ENCODE peak calls at places on chromosomes 3 and 15, in four cellular contexts. One of them, this sample, is unnamed.

GRCh38 chr3:134486577-134487041 is 752 bp downstream of the CEP63 start:
- DNase-seq in neural progenitor cell: no peak
- DNase-seq in fibroblast of lung: peak; percentile 43
- DNase-seq in IMR-90: peak; percentile 58
- DNase-seq in this sample: peak; percentile 71

GRCh38 chr3:183161552-183162345 is 785 bp downstream of the LAMP3 start:
- DNase-seq in neural progenitor cell: peak; percentile 77
- DNase-seq in fibroblast of lung: peak; percentile 54
- DNase-seq in IMR-90: no peak
- DNase-seq in this sample: peak; percentile 97

GRCh38 chr3:68290333-68290732 is 635.9 kb upstream of the SUCLG2 start:
- DNase-seq in neural progenitor cell: no peak
- DNase-seq in fibroblast of lung: no peak
- DNase-seq in IMR-90: no peak
- DNase-seq in this sample: no peak

GRCh38 chr3:187828571-187829452 is 83.5 kb upstream of the BCL6 start:
- DNase-seq in neural progenitor cell: no peak
- DNase-seq in fibroblast of lung: no peak
- DNase-seq in IMR-90: no peak
- DNase-seq in this sample: peak; percentile 78

GRCh38 chr3:49013738-49014660 is 4.4 kb downstream of the DALRD3 start:
- DNase-seq in neural progenitor cell: no peak
- DNase-seq in fibroblast of lung: no peak
- DNase-seq in IMR-90: no peak
- DNase-seq in this sample: peak; percentile 90

GRCh38 chr3:183825380-183826161 is at the start of gene MAP6D1:
- DNase-seq in neural progenitor cell: peak; percentile 90
- DNase-seq in fibroblast of lung: peak; percentile 49
- DNase-seq in IMR-90: peak; percentile 46
- DNase-seq in this sample: peak; percentile 94

GRCh38 chr3:36408146-36408545 is 27.8 kb downstream of the STAC start:
- DNase-seq in neural progenitor cell: peak; percentile 27
- DNase-seq in fibroblast of lung: no peak
- DNase-seq in IMR-90: no peak
- DNase-seq in this sample: peak; percentile 43

GRCh38 chr15:66566963-66567531 is 1.2 kb upstream of the LCTL start:
- DNase-seq in neural progenitor cell: peak; percentile 93
- DNase-seq in fibroblast of lung: peak; percentile 73
- DNase-seq in IMR-90: peak; percentile 76
- DNase-seq in this sample: peak; percentile 85

GRCh38 chr15:68442041-68442440 is 10.1 kb upstream of the ITGA11 start:
- DNase-seq in neural progenitor cell: no peak
- DNase-seq in fibroblast of lung: peak; percentile 33
- DNase-seq in IMR-90: peak; percentile 45
- DNase-seq in this sample: no peak

GRCh38 chr3:154971341-154971740 is 108.8 kb upstream of the MME start:
- DNase-seq in neural progenitor cell: no peak
- DNase-seq in fibroblast of lung: peak; percentile 52
- DNase-seq in IMR-90: peak; percentile 17
- DNase-seq in this sample: no peak

GRCh38 chr3:1726741-1727140 is 371.9 kb upstream of the CNTN4 start:
- DNase-seq in neural progenitor cell: no peak
- DNase-seq in fibroblast of lung: no peak
- DNase-seq in IMR-90: no peak
- DNase-seq in this sample: no peak

DNA sequence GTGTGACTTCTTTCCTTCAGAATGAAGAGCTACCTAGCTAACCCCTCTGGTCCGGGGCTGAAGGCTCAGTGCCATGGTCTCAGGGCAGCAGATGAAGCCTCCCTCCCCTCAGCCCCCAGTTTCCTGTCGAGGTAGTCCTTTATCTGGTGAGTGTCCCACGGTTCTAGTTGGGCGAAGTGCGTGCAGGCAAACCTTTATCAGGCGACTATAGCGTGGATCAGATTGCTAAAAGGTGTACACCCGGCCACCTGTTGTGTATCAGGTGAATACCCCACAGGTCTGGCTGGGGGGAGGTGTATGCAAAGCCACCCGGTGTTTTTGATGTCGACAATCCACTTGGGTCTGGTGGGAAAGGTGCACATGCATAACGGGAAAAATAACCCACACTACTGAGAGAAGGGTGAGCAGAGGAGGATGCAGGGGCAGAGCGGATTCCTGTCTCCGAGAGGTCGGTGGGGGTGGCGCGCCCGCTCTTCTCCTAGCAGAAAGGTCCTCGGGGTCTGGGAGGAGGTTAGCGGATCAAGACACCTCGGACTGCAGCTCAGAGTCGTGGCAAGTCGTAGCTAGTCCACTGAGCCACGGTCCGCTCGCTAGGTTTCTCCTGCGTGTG is 529 bp downstream of the SLC12A6 start:
- DNase-seq in neural progenitor cell: peak; percentile 16
- DNase-seq in fibroblast of lung: no peak
- DNase-seq in IMR-90: no peak
- DNase-seq in this sample: no peak
- H3K9ac ChIP-seq in neural progenitor cell: peak overlapping the region; percentile 67
- H3K9ac ChIP-seq in fibroblast of lung: peak overlapping the region; percentile 77
- H3K9ac ChIP-seq in IMR-90: peak overlapping the region; percentile 65
- H3K9ac ChIP-seq in this sample: peak overlapping the region; percentile 71

DNA sequence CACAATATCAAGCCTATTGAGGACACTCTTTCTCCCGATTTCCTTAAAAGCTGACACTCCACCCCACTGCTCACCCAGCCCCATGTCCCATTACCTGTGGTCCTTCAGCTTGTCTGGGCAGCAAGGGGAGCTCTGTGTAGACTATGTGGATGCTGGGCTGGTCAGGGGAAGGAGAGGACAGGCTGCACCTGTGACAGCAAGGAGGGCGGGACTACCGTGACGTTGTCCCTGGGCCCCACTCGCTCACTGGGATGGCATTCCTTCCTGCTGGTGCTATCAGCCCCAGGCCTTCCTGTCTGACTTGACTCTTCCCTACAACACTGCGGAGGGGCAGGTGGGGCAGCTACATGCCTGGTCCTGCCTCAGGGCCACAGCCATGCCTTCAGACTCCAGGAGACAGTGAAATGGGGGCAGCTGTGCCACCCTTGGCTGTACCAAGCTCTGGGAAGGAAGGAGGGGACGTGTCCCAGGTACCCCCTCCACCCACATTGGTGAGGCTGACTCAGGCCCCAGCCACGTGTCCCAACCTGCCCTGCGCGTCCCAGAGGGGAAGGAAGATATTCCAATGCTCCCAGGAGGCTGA is at the start of gene TMEM40:
- DNase-seq in neural progenitor cell: no peak
- DNase-seq in fibroblast of lung: no peak
- DNase-seq in IMR-90: no peak
- DNase-seq in this sample: no peak
- H2AFZ ChIP-seq in neural progenitor cell: peak within 1 kb of the TSS; percentile 82
- H2AFZ ChIP-seq in fibroblast of lung: peak within 1 kb of the TSS; percentile 86
- H2AFZ ChIP-seq in IMR-90: peak within 1 kb of the TSS; percentile 88
- H2AFZ ChIP-seq in this sample: peak within 1 kb of the TSS; percentile 67

GRCh38 chr3:44831241-44831640 is 30.5 kb upstream of the TMEM42 start:
- DNase-seq in neural progenitor cell: no peak
- DNase-seq in fibroblast of lung: no peak
- DNase-seq in IMR-90: no peak
- DNase-seq in this sample: no peak
- H3K36me3 ChIP-seq in neural progenitor cell: peaks cover 34% of the 10 kb centered on the region
- H3K36me3 ChIP-seq in fibroblast of lung: peaks cover 3% of the 10 kb centered on the region
- H3K36me3 ChIP-seq in IMR-90: peaks cover 6% of the 10 kb centered on the region
- H3K36me3 ChIP-seq in this sample: peaks cover 72% of the 10 kb centered on the region

DNA sequence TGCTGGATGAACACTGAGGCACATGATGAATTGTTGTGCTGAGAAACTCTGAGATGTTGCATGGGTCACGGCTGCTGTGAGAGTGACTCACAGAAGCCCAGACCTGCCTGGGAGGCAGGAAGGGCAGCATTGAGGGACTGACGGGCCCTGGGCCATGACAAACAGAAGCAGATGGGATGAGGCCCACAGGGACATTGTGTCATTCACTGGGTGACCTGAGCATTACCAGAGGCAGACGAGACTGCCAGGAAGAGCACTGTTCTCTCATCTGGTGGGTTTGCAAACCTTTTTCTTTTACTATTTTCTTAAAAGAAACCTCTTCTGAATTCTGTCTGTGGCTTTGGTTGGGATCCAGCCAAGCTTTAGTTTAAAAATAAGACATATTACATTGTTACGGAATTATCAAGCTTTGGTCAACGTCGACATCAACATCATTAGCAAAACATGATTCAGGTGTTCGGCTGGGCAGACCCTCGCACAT is 67.8 kb downstream of the BDH1 start:
- DNase-seq in neural progenitor cell: no peak
- DNase-seq in fibroblast of lung: peak; percentile 82
- DNase-seq in IMR-90: peak; percentile 94
- DNase-seq in this sample: no peak
- H3K9ac ChIP-seq in neural progenitor cell: no peak overlapping the region
- H3K9ac ChIP-seq in fibroblast of lung: no peak overlapping the region
- H3K9ac ChIP-seq in IMR-90: no peak overlapping the region
- H3K9ac ChIP-seq in this sample: no peak overlapping the region

GRCh38 chr3:114294940-114295480 is 1.2 kb downstream of the TIGIT start:
- DNase-seq in neural progenitor cell: no peak
- DNase-seq in fibroblast of lung: no peak
- DNase-seq in IMR-90: no peak
- DNase-seq in this sample: no peak

GRCh38 chr3:114299421-114299820 is 5.6 kb downstream of the TIGIT start:
- DNase-seq in neural progenitor cell: peak; percentile 52
- DNase-seq in fibroblast of lung: no peak
- DNase-seq in IMR-90: no peak
- DNase-seq in this sample: peak; percentile 86

DNA sequence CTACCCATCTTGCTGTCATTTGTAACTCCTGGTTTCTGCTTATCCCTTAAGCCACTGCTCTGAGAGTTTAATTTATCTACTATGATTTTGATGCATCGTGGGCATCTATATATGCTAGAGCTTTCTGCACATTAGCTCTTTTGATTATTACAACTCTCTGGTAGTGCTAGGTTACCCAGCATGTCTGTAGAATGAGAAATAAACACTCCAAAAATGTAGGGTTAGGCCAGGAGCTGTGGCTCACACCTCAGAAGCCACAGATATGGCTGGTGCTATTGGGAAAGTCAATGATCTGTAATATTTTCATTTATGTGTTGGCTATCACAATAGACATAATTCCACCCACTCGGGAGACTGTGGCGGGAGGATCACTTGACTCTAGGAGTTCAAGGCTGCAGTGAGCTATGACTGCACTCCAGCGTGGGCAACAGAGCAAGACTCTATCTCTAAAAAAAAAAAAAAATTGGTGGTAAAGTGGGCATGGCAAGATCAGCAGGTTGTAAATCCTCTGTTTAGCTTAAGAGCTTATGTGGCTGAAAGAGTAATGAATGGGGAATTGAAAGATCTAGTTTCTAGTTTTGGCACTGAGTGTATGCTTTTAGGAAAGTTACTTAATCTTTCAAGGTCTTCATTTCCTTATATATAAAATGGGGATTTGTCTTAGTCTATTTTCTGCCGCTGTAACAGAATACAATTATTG is 6.2 kb downstream of the TIGIT start:
- DNase-seq in neural progenitor cell: no peak
- DNase-seq in fibroblast of lung: no peak
- DNase-seq in IMR-90: no peak
- DNase-seq in this sample: no peak
- H2AFZ ChIP-seq in neural progenitor cell: no peak overlapping the region
- H2AFZ ChIP-seq in fibroblast of lung: no peak overlapping the region
- H2AFZ ChIP-seq in IMR-90: no peak overlapping the region
- H2AFZ ChIP-seq in this sample: no peak overlapping the region

DNA sequence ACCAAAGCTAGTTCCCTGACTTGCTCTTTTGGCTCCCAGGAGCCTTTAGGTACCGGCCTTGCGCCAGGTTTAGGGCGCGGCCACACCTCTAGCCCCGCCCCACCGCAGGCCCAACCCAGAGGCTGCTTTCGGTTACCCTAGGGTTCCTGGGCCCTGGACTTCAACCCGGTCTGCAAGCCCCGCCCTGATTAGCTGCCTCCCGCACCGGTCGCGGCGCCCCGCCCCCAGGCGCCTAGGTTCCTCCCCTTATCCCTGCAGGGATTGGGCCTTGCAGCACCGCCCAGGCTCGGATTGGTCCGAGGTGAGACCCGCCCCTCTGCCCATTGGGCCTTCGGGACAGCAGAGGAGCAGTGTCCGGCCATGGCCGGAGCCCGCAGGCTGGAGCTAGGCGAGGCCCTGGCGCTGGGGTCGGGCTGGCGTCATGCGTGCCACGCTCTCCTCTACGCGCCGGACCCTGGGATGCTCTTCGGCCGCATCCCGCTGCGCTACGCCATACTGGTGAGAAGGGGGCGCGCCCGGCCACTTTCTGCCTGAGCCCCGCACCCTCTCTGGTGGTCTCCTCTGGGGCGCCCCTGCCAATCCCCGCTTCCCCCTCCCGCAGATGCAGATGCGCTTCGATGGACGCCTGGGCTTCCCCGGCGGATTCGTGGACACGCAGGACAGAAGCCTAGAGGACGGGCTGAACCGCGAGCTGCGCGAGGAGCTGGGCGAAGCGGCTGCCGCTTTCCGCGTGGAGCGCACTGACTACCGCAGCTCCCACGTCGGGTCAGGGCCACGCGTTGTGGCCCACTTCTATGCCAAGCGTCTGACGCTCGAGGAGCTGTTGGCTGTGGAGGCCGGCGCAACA is at the start of gene NUDT16:
- DNase-seq in neural progenitor cell: peak; percentile 100
- DNase-seq in fibroblast of lung: peak; percentile 99
- DNase-seq in IMR-90: peak; percentile 98
- DNase-seq in this sample: peak; percentile 96
- H3K36me3 ChIP-seq in neural progenitor cell: no peaks in the 10 kb centered on the region
- H3K36me3 ChIP-seq in fibroblast of lung: no peaks in the 10 kb centered on the region
- H3K36me3 ChIP-seq in IMR-90: peaks cover 10% of the 10 kb centered on the region
- H3K36me3 ChIP-seq in this sample: no peaks in the 10 kb centered on the region

GRCh38 chr3:3552741-3553140 is 246.5 kb upstream of the LRRN1 start:
- DNase-seq in neural progenitor cell: no peak
- DNase-seq in fibroblast of lung: peak; percentile 11
- DNase-seq in IMR-90: no peak
- DNase-seq in this sample: no peak
- H3K9ac ChIP-seq in neural progenitor cell: no peak overlapping the region
- H3K9ac ChIP-seq in fibroblast of lung: no peak overlapping the region
- H3K9ac ChIP-seq in IMR-90: no peak overlapping the region
- H3K9ac ChIP-seq in this sample: no peak overlapping the region

GRCh38 chr15:87038404-87038803 is 958.7 kb downstream of the AGBL1 start:
- DNase-seq in neural progenitor cell: peak; percentile 9
- DNase-seq in fibroblast of lung: no peak
- DNase-seq in IMR-90: no peak
- DNase-seq in this sample: no peak
- H2AFZ ChIP-seq in neural progenitor cell: peak overlapping the region; percentile 54
- H2AFZ ChIP-seq in fibroblast of lung: no peak overlapping the region
- H2AFZ ChIP-seq in IMR-90: no peak overlapping the region
- H2AFZ ChIP-seq in this sample: no peak overlapping the region

GRCh38 chr3:53460313-53460712 is 34.1 kb upstream of the CACNA1D start:
- DNase-seq in neural progenitor cell: no peak
- DNase-seq in fibroblast of lung: no peak
- DNase-seq in IMR-90: no peak
- DNase-seq in this sample: no peak
- H3K36me3 ChIP-seq in neural progenitor cell: no peaks in the 10 kb centered on the region
- H3K36me3 ChIP-seq in fibroblast of lung: no peaks in the 10 kb centered on the region
- H3K36me3 ChIP-seq in IMR-90: no peaks in the 10 kb centered on the region
- H3K36me3 ChIP-seq in this sample: no peaks in the 10 kb centered on the region

This sample was measured in Karpas-422.